ENCODE peak calls at places on chromosomes 4 and X, in five cellular contexts. V is stimulated activated CD8-positive, alpha-beta memory T cell treated with anti-CD3 and anti-CD28 coated beads, Interleukin-4, amount 100 ng/mL, for 24 hours; Z is T-cell; T is Right ventricle myocardium superior; S is erythroblast. W is an unnamed sample.

GRCh38 chr4:19285146-19285545 is 966.6 kb upstream of the SLIT2 start:
- DNase-seq in V (no peak), Z (no peak), T (no peak), S (no peak), W (no peak)

GRCh38 chr4:185470503-185471195 is 884 bp downstream of the CCDC110 start:
- DNase-seq in V (no peak), Z (no peak), T (peak), S (peak), W (peak)

GRCh38 chrX:68175569-68175968 is 257.7 kb downstream of the OPHN1 start:
- DNase-seq in V (no peak), Z (no peak), T (no peak), S (no peak), W (no peak)

GRCh38 chr4:82284475-82284857 is 89.3 kb downstream of the HNRNPD start:
- DNase-seq in V (no peak), Z (no peak), T (no peak), S (no peak), W (no peak)

GRCh38 chr4:23991444-23991843 is 101.6 kb upstream of the PPARGC1A start:
- DNase-seq in V (no peak), Z (no peak), T (no peak), S (no peak), W (no peak)

GRCh38 chr4:53012738-53013137 is 150.6 kb downstream of the RASL11B start:
- DNase-seq in V (no peak), Z (no peak), T (no peak), S (no peak), W (no peak)

GRCh38 chrX:110414273-110414672 is 55.6 kb downstream of the RTL9 start:
- DNase-seq in V (no peak), Z (no peak), T (no peak), S (no peak), W (no peak)

GRCh38 chr4:88107406-88108107 is 50.9 kb downstream of the ABCG2 start:
- DNase-seq in V (no peak), Z (no peak), T (no peak), S (peak), W (no peak)

GRCh38 chr4:76723916-76724315 is 174.0 kb downstream of the SOWAHB start:
- DNase-seq in V (no peak), Z (no peak), T (no peak), S (no peak), W (no peak)

GRCh38 chrX:118215346-118215745 is 98.7 kb upstream of the KLHL13 start:
- DNase-seq in V (no peak), Z (no peak), T (no peak), S (no peak), W (no peak)

GRCh38 chr4:71814433-71814832 is 30.6 kb upstream of the GC start:
- DNase-seq in V (no peak), Z (no peak), T (no peak), S (no peak), W (no peak)